ENCODE peak calls at places on chromosome 4, in seven cellular contexts. O is HepG2; N is NCI-H1417; H is NCI-H1092 treated with DMSO at 0.1 percent for 48 hours; P is foreskin fibroblast; E is body of pancreas; G is CD4-positive, alpha-beta T cell. X is an unnamed sample.

GRCh38 chr4:84530871-84531270 is 31.8 kb upstream of the NKX6-1 start:
- DNase-seq in H (no peak), P (peak; percentile 54), N (no peak), G (no peak), E (no peak), O (no peak), X (no peak)

GRCh38 chr4:33369366-33369899 is 2649.3 kb downstream of the PCDH7 start:
- DNase-seq in O (no peak), N (no peak), E (no peak), P (peak; percentile 85), H (no peak), G (no peak), X (no peak)

GRCh38 chr4:85828295-85828910 is 353.5 kb downstream of the ARHGAP24 start:
- DNase-seq in N (peak; percentile 84), E (no peak), P (peak; percentile 44), O (no peak), H (no peak), G (no peak), X (no peak)

GRCh38 chr4:173264245-173264959 is 69.8 kb downstream of the HMGB2 start:
- DNase-seq in N (peak; percentile 80), E (peak; percentile 58), H (peak; percentile 77), G (peak; percentile 21), P (peak; percentile 89), O (no peak), X (peak; percentile 61)

GRCh38 chr4:120052840-120053239 is 13.8 kb downstream of the MAD2L1 start:
- DNase-seq in G (no peak), O (no peak), H (peak; percentile 5), N (peak; percentile 63), E (no peak), P (peak; percentile 98), X (no peak)

GRCh38 chr4:22029803-22030202 is 81.2 kb upstream of the KCNIP4 start:
- DNase-seq in P (no peak), G (no peak), H (peak; percentile 97), N (peak; percentile 90), O (no peak), E (no peak), X (peak; percentile 6)

GRCh38 chr4:103786014-103786413 is 66.2 kb upstream of the TACR3 start:
- DNase-seq in H (peak; percentile 36), P (peak; percentile 8), N (peak; percentile 44), O (peak; percentile 64), G (no peak), E (no peak), X (no peak)

GRCh38 chr4:76930721-76931481 is 18.7 kb upstream of the SEPTIN11 start:
- DNase-seq in P (no peak), H (no peak), N (peak; percentile 3), O (no peak), G (no peak), E (no peak), X (no peak)

GRCh38 chr4:142406051-142406549 is 440.0 kb downstream of the INPP4B start:
- DNase-seq in E (no peak), P (peak; percentile 34), H (no peak), N (no peak), O (no peak), G (no peak), X (no peak)

GRCh38 chr4:8459867-8460453 is 19.4 kb downstream of the TRMT44 start:
- DNase-seq in P (no peak), O (no peak), N (no peak), H (no peak), E (no peak), G (no peak), X (no peak)

GRCh38 chr4:127788517-127788916 is 6.4 kb downstream of the HSPA4L start:
- DNase-seq in H (no peak), N (no peak), O (peak; percentile 40), E (no peak), G (no peak), P (no peak), X (no peak)

GRCh38 chr4:78024085-78024484 is 33.0 kb upstream of the FRAS1 start:
- DNase-seq in O (no peak), E (no peak), P (peak; percentile 56), H (no peak), N (no peak), G (no peak), X (no peak)

GRCh38 chr4:77797239-77797638 is 21.9 kb downstream of the CNOT6L start:
- DNase-seq in H (no peak), P (peak; percentile 34), N (no peak), G (no peak), E (no peak), O (peak; percentile 30), X (no peak)

GRCh38 chr4:151158979-151159378 is 59.6 kb downstream of the RPS3A start:
- DNase-seq in O (no peak), P (no peak), G (no peak), H (no peak), E (no peak), N (no peak), X (no peak)

GRCh38 chr4:121675715-121676114 is 21.1 kb downstream of the ANXA5 start:
- DNase-seq in H (no peak), E (no peak), G (no peak), P (peak; percentile 70), O (peak; percentile 41), N (no peak), X (no peak)

GRCh38 chr4:39029752-39030694 is 2.2 kb downstream of the TMEM156 start:
- DNase-seq in E (no peak), G (no peak), N (no peak), H (no peak), O (no peak), P (no peak), X (no peak)

GRCh38 chr4:1901127-1901526 is 29.9 kb downstream of the NSD2 start:
- DNase-seq in O (no peak), P (no peak), G (no peak), E (no peak), N (no peak), H (no peak), X (no peak)

GRCh38 chr4:158793021-158793420 is 24.2 kb downstream of the FNIP2 start:
- DNase-seq in E (no peak), N (no peak), O (no peak), P (no peak), H (no peak), G (no peak), X (no peak)

GRCh38 chr4:40948017-40948416 is 198.3 kb downstream of the NSUN7 start:
- DNase-seq in H (no peak), E (no peak), N (no peak), P (no peak), G (no peak), O (no peak), X (no peak)

GRCh38 chr4:70874268-70875156 is 27.7 kb upstream of the MOB1B start:
- DNase-seq in G (no peak), O (no peak), P (no peak), H (no peak), E (no peak), N (no peak), X (no peak)

GRCh38 chr4:53147711-53148110 is 218.2 kb downstream of the SCFD2 start:
- DNase-seq in P (no peak), G (no peak), N (no peak), E (no peak), H (no peak), O (no peak), X (no peak)

GRCh38 chr4:335515-335914 is 2.1 kb upstream of the ZNF141 start:
- DNase-seq in P (no peak), O (no peak), G (no peak), N (no peak), E (no peak), H (no peak), X (no peak)

GRCh38 chr4:140718240-140718639 is 37.9 kb downstream of the TBC1D9 start:
- DNase-seq in H (no peak), E (no peak), G (no peak), P (peak; percentile 70), O (no peak), N (no peak), X (no peak)

GRCh38 chr4:53088132-53088531 is 226.0 kb downstream of the RASL11B start:
- DNase-seq in E (no peak), P (no peak), N (no peak), H (no peak), G (no peak), O (no peak), X (no peak)

GRCh38 chr4:11468901-11469300 is 40.2 kb upstream of the HS3ST1 start:
- DNase-seq in G (no peak), P (no peak), H (no peak), N (no peak), O (no peak), E (no peak), X (no peak)

GRCh38 chr4:76754439-76754838 is 143.5 kb downstream of the SOWAHB start:
- DNase-seq in G (no peak), E (no peak), H (no peak), N (no peak), O (no peak), P (no peak), X (no peak)

GRCh38 chr4:184459413-184459812 is 14.9 kb downstream of the IRF2 start:
- DNase-seq in G (no peak), N (no peak), H (no peak), P (peak; percentile 67), O (no peak), E (no peak), X (no peak)

GRCh38 chr4:144300616-144301015 is 160.1 kb upstream of the GYPA start:
- DNase-seq in G (no peak), E (no peak), P (no peak), H (no peak), O (no peak), N (no peak), X (no peak)

GRCh38 chr4:8865681-8866310 is 5.8 kb downstream of the HMX1 start:
- DNase-seq in O (no peak), N (no peak), P (no peak), E (no peak), G (no peak), H (no peak), X (no peak)

GRCh38 chr4:82017680-82018079 is 356.1 kb downstream of the HNRNPD start:
- DNase-seq in P (peak; percentile 7), O (peak; percentile 12), E (no peak), H (no peak), N (no peak), G (no peak), X (no peak)

GRCh38 chr4:4666693-4667642 is 125.1 kb upstream of the STX18 start:
- DNase-seq in H (no peak), G (no peak), O (no peak), E (no peak), P (peak; percentile 67), N (no peak), X (no peak)

GRCh38 chr4:113444386-113444785 is 317.2 kb downstream of the CAMK2D start:
- DNase-seq in G (no peak), E (no peak), N (no peak), O (no peak), P (peak; percentile 79), H (no peak), X (no peak)

GRCh38 chr4:148893095-148893494 is 450.9 kb upstream of the NR3C2 start:
- DNase-seq in G (no peak), N (no peak), P (no peak), H (no peak), O (no peak), E (peak; percentile 46), X (no peak)

GRCh38 chr4:104906274-104906673 is 240.4 kb upstream of the TET2 start:
- DNase-seq in E (no peak), H (peak; percentile 88), N (peak; percentile 84), O (no peak), G (no peak), P (no peak), X (no peak)

GRCh38 chr4:82650868-82651267 is 89.1 kb upstream of the TMEM150C start:
- DNase-seq in O (no peak), G (no peak), E (no peak), N (no peak), H (no peak), P (no peak), X (no peak)

GRCh38 chr4:111641813-111642579 is 503.3 kb upstream of the FAM241A start:
- DNase-seq in G (no peak), N (peak; percentile 92), E (peak; percentile 63), H (peak; percentile 75), P (peak; percentile 95), O (peak; percentile 87), X (peak; percentile 58)

GRCh38 chr4:6548201-6548881 is 26.6 kb upstream of the MAN2B2 start:
- DNase-seq in H (peak; percentile 25), G (no peak), N (peak; percentile 62), P (peak; percentile 53), E (no peak), O (peak; percentile 22), X (no peak)

GRCh38 chr4:112492321-112492720 is 23.7 kb downstream of the NEUROG2 start:
- DNase-seq in O (no peak), G (no peak), E (no peak), P (no peak), H (no peak), N (no peak), X (no peak)